ENCODE peak calls at places on chromosomes 6 and 20, in eight cellular contexts. R is epithelial cell of esophagus; Z is CD8-positive, alpha-beta memory T cell; E is adipocyte; C is fibroblast of the conjunctiva; G is glutamatergic neuron; F is activated CD4-positive, alpha-beta T cell treated with anti-CD3 and anti-CD28 coated beads for 1 hour; Q is H54. S is an unnamed sample.
A peak's percentile ranks its signal among the peaks of the same experiment; 100 is the strongest.

GRCh38 chr6:106858653-106859092 is 115.9 kb downstream of the CD24 start:
- DNase-seq in R (peak; percentile 94), Z (no peak), E (peak; percentile 9), C (peak; percentile 16), G (no peak), F (no peak), Q (no peak), S (no peak)

GRCh38 chr6:148249160-148249559 is 93.5 kb upstream of the SASH1 start:
- DNase-seq in R (no peak), Z (no peak), E (no peak), C (no peak), G (no peak), F (no peak), Q (no peak), S (no peak)

GRCh38 chr6:140403020-140403419 is 1028.6 kb upstream of the CITED2 start:
- DNase-seq in R (no peak), Z (no peak), E (no peak), C (no peak), G (no peak), F (no peak), Q (no peak), S (no peak)

GRCh38 chr6:111566873-111567517 is 38.7 kb downstream of the TRAF3IP2 start:
- DNase-seq in R (no peak), Z (peak; percentile 18), E (no peak), C (no peak), G (no peak), F (no peak), Q (no peak), S (no peak)

GRCh38 chr6:158654960-158655485 is 5.2 kb downstream of the SYTL3 start:
- DNase-seq in R (no peak), Z (no peak), E (peak; percentile 78), C (no peak), G (no peak), F (no peak), Q (no peak), S (no peak)

GRCh38 chr6:95804847-95805541 is 210.8 kb upstream of the FUT9 start:
- DNase-seq in R (no peak), Z (no peak), E (no peak), C (no peak), G (no peak), F (no peak), Q (no peak), S (no peak)

GRCh38 chr6:82954937-82955577 is 110.6 kb downstream of the UBE3D start:
- DNase-seq in R (peak; percentile 46), Z (no peak), E (peak; percentile 59), C (no peak), G (no peak), F (no peak), Q (peak; percentile 3), S (no peak)

GRCh38 chr6:33313105-33313708 is 671 bp downstream of the TAPBP start:
- DNase-seq in R (no peak), Z (peak; percentile 51), E (peak; percentile 60), C (no peak), G (peak; percentile 47), F (no peak), Q (peak; percentile 31), S (peak; percentile 63)

GRCh38 chr20:59776059-59776603 is 157.3 kb downstream of the SYCP2 start:
- DNase-seq in R (no peak), Z (no peak), E (no peak), C (no peak), G (no peak), F (no peak), Q (no peak), S (no peak)

S was measured in HAP-1.